ENCODE peak calls at places on chromosomes 4 and X, in five cellular contexts. One of them, this sample, is unnamed.

GRCh38 chr4:52376107-52376704 is 282.9 kb downstream of the USP46 start:
- DNase-seq in upper lobe of right lung: no peak
- DNase-seq in neural progenitor cell: peak
- DNase-seq in thoracic aorta: no peak
- DNase-seq in ovary: peak
- DNase-seq in this sample: no peak

GRCh38 chr4:108191269-108191914 is 22.7 kb upstream of the LEF1 start:
- DNase-seq in upper lobe of right lung: no peak
- DNase-seq in thoracic aorta: no peak
- DNase-seq in neural progenitor cell: no peak
- DNase-seq in ovary: no peak
- DNase-seq in this sample: no peak

GRCh38 chr4:153243464-153243863 is 39.2 kb downstream of the TRIM2 start:
- DNase-seq in thoracic aorta: no peak
- DNase-seq in upper lobe of right lung: no peak
- DNase-seq in ovary: no peak
- DNase-seq in neural progenitor cell: no peak
- DNase-seq in this sample: no peak

GRCh38 chr4:186934841-186935443 is 211.3 kb upstream of the FAT1 start:
- DNase-seq in ovary: no peak
- DNase-seq in neural progenitor cell: no peak
- DNase-seq in thoracic aorta: no peak
- DNase-seq in upper lobe of right lung: no peak
- DNase-seq in this sample: no peak

GRCh38 chr4:181849472-181849871 is 393.7 kb upstream of the TENM3 start:
- DNase-seq in neural progenitor cell: no peak
- DNase-seq in thoracic aorta: no peak
- DNase-seq in ovary: no peak
- DNase-seq in upper lobe of right lung: no peak
- DNase-seq in this sample: no peak

GRCh38 chrX:153884136-153885076 is 1.6 kb downstream of the L1CAM start:
- DNase-seq in neural progenitor cell: no peak
- DNase-seq in ovary: no peak
- DNase-seq in upper lobe of right lung: no peak
- DNase-seq in thoracic aorta: no peak
- DNase-seq in this sample: no peak

GRCh38 chrX:55709735-55710134 is 7.8 kb upstream of the RRAGB start:
- DNase-seq in neural progenitor cell: peak
- DNase-seq in thoracic aorta: no peak
- DNase-seq in upper lobe of right lung: no peak
- DNase-seq in ovary: no peak
- DNase-seq in this sample: no peak

GRCh38 chr4:27759621-27760020 is 899.0 kb downstream of the STIM2 start:
- DNase-seq in neural progenitor cell: no peak
- DNase-seq in upper lobe of right lung: no peak
- DNase-seq in ovary: no peak
- DNase-seq in thoracic aorta: no peak
- DNase-seq in this sample: no peak

GRCh38 chrX:101493225-101493624 is 8.0 kb downstream of the ARMCX4 start:
- DNase-seq in ovary: no peak
- DNase-seq in neural progenitor cell: no peak
- DNase-seq in upper lobe of right lung: no peak
- DNase-seq in thoracic aorta: no peak
- DNase-seq in this sample: no peak

GRCh38 chr4:188781655-188782054 is 642.4 kb downstream of the TRIML1 start:
- DNase-seq in neural progenitor cell: peak
- DNase-seq in thoracic aorta: no peak
- DNase-seq in upper lobe of right lung: no peak
- DNase-seq in ovary: no peak
- DNase-seq in this sample: no peak

GRCh38 chr4:66169341-66169740 is 499.1 kb upstream of the EPHA5 start:
- DNase-seq in thoracic aorta: no peak
- DNase-seq in upper lobe of right lung: no peak
- DNase-seq in ovary: no peak
- DNase-seq in neural progenitor cell: peak
- DNase-seq in this sample: no peak

GRCh38 chr4:55753856-55754255 is 65.7 kb upstream of the EXOC1L start:
- DNase-seq in thoracic aorta: no peak
- DNase-seq in ovary: no peak
- DNase-seq in upper lobe of right lung: no peak
- DNase-seq in neural progenitor cell: no peak
- DNase-seq in this sample: no peak

GRCh38 chrX:107775734-107776511 is at the start of gene TSC22D3:
- DNase-seq in thoracic aorta: peak
- DNase-seq in ovary: peak
- DNase-seq in upper lobe of right lung: peak
- DNase-seq in neural progenitor cell: peak
- DNase-seq in this sample: no peak

GRCh38 chr4:112152496-112152895 is 7.2 kb downstream of the FAM241A start:
- DNase-seq in neural progenitor cell: no peak
- DNase-seq in thoracic aorta: no peak
- DNase-seq in upper lobe of right lung: no peak
- DNase-seq in ovary: no peak
- DNase-seq in this sample: no peak

GRCh38 chr4:184978211-184978610 is 40.1 kb upstream of the HELT start:
- DNase-seq in neural progenitor cell: no peak
- DNase-seq in thoracic aorta: no peak
- DNase-seq in upper lobe of right lung: no peak
- DNase-seq in ovary: no peak
- DNase-seq in this sample: no peak

GRCh38 chr4:8504279-8505007 is 63.9 kb downstream of the TRMT44 start:
- DNase-seq in thoracic aorta: no peak
- DNase-seq in upper lobe of right lung: no peak
- DNase-seq in neural progenitor cell: no peak
- DNase-seq in ovary: peak
- DNase-seq in this sample: no peak

GRCh38 chr4:109009909-109010308 is 247.1 kb upstream of the ETNPPL start:
- DNase-seq in ovary: no peak
- DNase-seq in upper lobe of right lung: no peak
- DNase-seq in thoracic aorta: no peak
- DNase-seq in neural progenitor cell: no peak
- DNase-seq in this sample: no peak

GRCh38 chr4:147981305-147981704 is 249.4 kb downstream of the ARHGAP10 start:
- DNase-seq in upper lobe of right lung: no peak
- DNase-seq in ovary: no peak
- DNase-seq in thoracic aorta: no peak
- DNase-seq in neural progenitor cell: no peak
- DNase-seq in this sample: no peak

GRCh38 chr4:186676531-186677158 is 47.0 kb downstream of the FAT1 start:
- DNase-seq in thoracic aorta: no peak
- DNase-seq in ovary: no peak
- DNase-seq in upper lobe of right lung: no peak
- DNase-seq in neural progenitor cell: peak
- DNase-seq in this sample: no peak

GRCh38 chr4:176333076-176333475 is 13.3 kb downstream of the SPCS3 start:
- DNase-seq in neural progenitor cell: no peak
- DNase-seq in ovary: no peak
- DNase-seq in upper lobe of right lung: no peak
- DNase-seq in thoracic aorta: no peak
- DNase-seq in this sample: no peak

GRCh38 chr4:2253160-2254084 is 8.5 kb downstream of the MXD4 start:
- DNase-seq in neural progenitor cell: no peak
- DNase-seq in ovary: peak
- DNase-seq in upper lobe of right lung: peak
- DNase-seq in thoracic aorta: peak
- DNase-seq in this sample: peak

GRCh38 chr4:18021470-18021719 is 160 bp downstream of the LCORL start:
- DNase-seq in upper lobe of right lung: no peak
- DNase-seq in ovary: no peak
- DNase-seq in neural progenitor cell: no peak
- DNase-seq in thoracic aorta: no peak
- DNase-seq in this sample: no peak

GRCh38 chr4:25810016-25810415 is 52.8 kb downstream of the SEL1L3 start:
- DNase-seq in neural progenitor cell: no peak
- DNase-seq in ovary: no peak
- DNase-seq in upper lobe of right lung: no peak
- DNase-seq in thoracic aorta: no peak
- DNase-seq in this sample: no peak

GRCh38 chrX:153409414-153410101 is 1.7 kb upstream of the ZFP92 start:
- DNase-seq in upper lobe of right lung: no peak
- DNase-seq in thoracic aorta: no peak
- DNase-seq in ovary: no peak
- DNase-seq in neural progenitor cell: no peak
- DNase-seq in this sample: no peak

GRCh38 chr4:142396279-142396678 is 449.8 kb downstream of the INPP4B start:
- DNase-seq in ovary: no peak
- DNase-seq in neural progenitor cell: no peak
- DNase-seq in thoracic aorta: no peak
- DNase-seq in upper lobe of right lung: no peak
- DNase-seq in this sample: no peak

GRCh38 chr4:14592950-14593349 is 409.3 kb upstream of the CPEB2 start:
- DNase-seq in thoracic aorta: no peak
- DNase-seq in upper lobe of right lung: no peak
- DNase-seq in neural progenitor cell: no peak
- DNase-seq in ovary: no peak
- DNase-seq in this sample: no peak

GRCh38 chrX:109199726-109200125 is 282.2 kb downstream of the GUCY2F start:
- DNase-seq in ovary: no peak
- DNase-seq in neural progenitor cell: no peak
- DNase-seq in thoracic aorta: no peak
- DNase-seq in upper lobe of right lung: no peak
- DNase-seq in this sample: no peak

GRCh38 chr4:15145709-15146108 is 143.4 kb downstream of the CPEB2 start:
- DNase-seq in neural progenitor cell: no peak
- DNase-seq in thoracic aorta: no peak
- DNase-seq in upper lobe of right lung: no peak
- DNase-seq in ovary: no peak
- DNase-seq in this sample: no peak

GRCh38 chr4:5992171-5993062 is 25.8 kb downstream of the C4orf50 start:
- DNase-seq in neural progenitor cell: no peak
- DNase-seq in upper lobe of right lung: peak
- DNase-seq in thoracic aorta: no peak
- DNase-seq in ovary: no peak
- DNase-seq in this sample: no peak

GRCh38 chr4:54094449-54094848 is 5.5 kb upstream of the GSX2 start:
- DNase-seq in thoracic aorta: no peak
- DNase-seq in ovary: no peak
- DNase-seq in upper lobe of right lung: no peak
- DNase-seq in neural progenitor cell: peak
- DNase-seq in this sample: no peak

GRCh38 chr4:79403356-79403755 is 4.7 kb downstream of the GK2 start:
- DNase-seq in ovary: no peak
- DNase-seq in neural progenitor cell: no peak
- DNase-seq in upper lobe of right lung: no peak
- DNase-seq in thoracic aorta: no peak
- DNase-seq in this sample: no peak

GRCh38 chr4:168183717-168184571 is 91.6 kb downstream of the ANXA10 start:
- DNase-seq in ovary: no peak
- DNase-seq in thoracic aorta: no peak
- DNase-seq in upper lobe of right lung: no peak
- DNase-seq in neural progenitor cell: peak
- DNase-seq in this sample: no peak

GRCh38 chrX:15384304-15384703 is at the start of gene VEGFD:
- DNase-seq in neural progenitor cell: no peak
- DNase-seq in upper lobe of right lung: no peak
- DNase-seq in thoracic aorta: no peak
- DNase-seq in ovary: no peak
- DNase-seq in this sample: no peak

GRCh38 chrX:15376956-15377355 is 7.3 kb downstream of the VEGFD start:
- DNase-seq in ovary: no peak
- DNase-seq in neural progenitor cell: no peak
- DNase-seq in upper lobe of right lung: no peak
- DNase-seq in thoracic aorta: no peak
- DNase-seq in this sample: no peak

DNA sequence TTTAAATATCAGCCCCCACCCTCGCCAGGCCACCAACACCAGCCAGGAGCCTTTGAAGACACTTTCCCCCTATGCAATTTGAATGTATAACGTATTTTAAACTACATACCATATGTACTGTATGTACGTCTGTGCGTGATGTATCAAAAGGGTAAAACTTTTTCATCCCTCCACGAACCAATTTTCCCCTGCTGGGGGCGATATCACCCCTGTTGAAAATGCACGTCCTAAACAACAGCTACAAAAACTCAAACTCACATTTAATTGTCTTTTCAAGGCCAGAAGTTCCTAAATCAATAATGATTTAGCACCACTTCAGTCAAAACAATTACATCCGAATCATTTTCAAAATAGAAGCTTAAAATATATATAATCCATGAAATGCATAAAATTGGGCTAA is 1.4 kb downstream of the VEGFD start:
- DNase-seq in ovary: no peak
- DNase-seq in upper lobe of right lung: no peak
- DNase-seq in neural progenitor cell: peak
- DNase-seq in thoracic aorta: no peak
- DNase-seq in this sample: no peak
- TF ChIP-seq CTCF in ovary: no peak
- TF ChIP-seq CTCF in upper lobe of right lung: no peak
- TF ChIP-seq CTCF in neural progenitor cell: peak
- TF ChIP-seq CTCF in thoracic aorta: no peak
- TF ChIP-seq CTCF in this sample: no peak

GRCh38 chr4:97720869-97721432 is 422.3 kb downstream of the STPG2 start:
- DNase-seq in neural progenitor cell: peak
- DNase-seq in thoracic aorta: no peak
- DNase-seq in ovary: no peak
- DNase-seq in upper lobe of right lung: no peak
- DNase-seq in this sample: no peak
- TF ChIP-seq CTCF in neural progenitor cell: peak
- TF ChIP-seq CTCF in thoracic aorta: no peak
- TF ChIP-seq CTCF in ovary: no peak
- TF ChIP-seq CTCF in upper lobe of right lung: no peak
- TF ChIP-seq CTCF in this sample: no peak

DNA sequence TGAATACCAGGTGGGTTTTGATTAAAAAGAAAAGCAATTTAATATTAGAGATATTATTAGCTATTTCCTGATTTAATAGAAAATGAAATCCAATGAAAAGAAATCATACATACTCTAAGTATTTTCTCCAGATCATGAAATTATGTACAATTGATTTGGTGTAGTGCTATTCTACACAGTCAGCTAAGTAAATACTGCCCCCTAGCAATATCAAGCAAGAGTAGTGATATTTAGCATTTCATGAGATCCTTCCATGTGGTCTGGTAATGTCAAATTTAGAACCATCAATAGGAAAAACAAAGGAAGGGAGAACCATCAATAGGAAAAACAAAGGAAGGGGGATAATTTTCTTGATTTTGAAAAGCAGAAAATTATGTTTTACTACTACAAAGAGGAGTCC is 114.6 kb downstream of the TBCK start:
- DNase-seq in thoracic aorta: no peak
- DNase-seq in ovary: no peak
- DNase-seq in upper lobe of right lung: no peak
- DNase-seq in neural progenitor cell: peak
- DNase-seq in this sample: no peak
- TF ChIP-seq CTCF in thoracic aorta: peak
- TF ChIP-seq CTCF in ovary: no peak
- TF ChIP-seq CTCF in upper lobe of right lung: peak
- TF ChIP-seq CTCF in neural progenitor cell: peak
- TF ChIP-seq CTCF in this sample: peak

GRCh38 chrX:7045238-7045955 is 102.1 kb upstream of the STS start:
- DNase-seq in ovary: no peak
- DNase-seq in neural progenitor cell: no peak
- DNase-seq in thoracic aorta: no peak
- DNase-seq in upper lobe of right lung: no peak
- DNase-seq in this sample: no peak

GRCh38 chrX:7052541-7052940 is 95.0 kb upstream of the STS start:
- DNase-seq in thoracic aorta: no peak
- DNase-seq in ovary: no peak
- DNase-seq in neural progenitor cell: no peak
- DNase-seq in upper lobe of right lung: no peak
- DNase-seq in this sample: no peak

GRCh38 chrX:7047951-7048350 is 99.6 kb upstream of the STS start:
- DNase-seq in neural progenitor cell: no peak
- DNase-seq in ovary: no peak
- DNase-seq in thoracic aorta: no peak
- DNase-seq in upper lobe of right lung: no peak
- DNase-seq in this sample: no peak
- TF ChIP-seq CTCF in neural progenitor cell: peak
- TF ChIP-seq CTCF in ovary: no peak
- TF ChIP-seq CTCF in thoracic aorta: no peak
- TF ChIP-seq CTCF in upper lobe of right lung: no peak
- TF ChIP-seq CTCF in this sample: no peak